ENCODE peak calls at places on chromosomes 6 and 20, in nine cellular contexts. G is NT2/D1, U is left ventricle myocardium inferior, Q is lung, K is neuronal stem cell, O is tibial nerve, D is SK-N-SH, F is AG04450, J is mesendoderm. V is an unnamed sample. For H3K27me3, the result is how much of the 10 kb centered on the place peaks cover.

GRCh38 chr20:46088409-46089075 is 1.2 kb downstream of the NCOA5 start:
- DNase-seq in J (no peak), G (no peak), O (no peak), F (no peak), K (no peak), Q (no peak), U (no peak), D (no peak), V (no peak)

GRCh38 chr6:88004707-88005106 is 42.9 kb upstream of the SPACA1 start:
- DNase-seq in U (no peak), G (no peak), O (no peak), F (no peak), K (no peak), D (no peak), J (no peak), Q (peak), V (no peak)

GRCh38 chr20:58584881-58585752 is 66.0 kb upstream of the STX16 start:
- DNase-seq in U (no peak), O (no peak), G (no peak), Q (no peak), D (no peak), F (peak), K (no peak), J (peak), V (peak)

GRCh38 chr6:117930645-117931044 is 23.6 kb downstream of the SLC35F1 start:
- DNase-seq in K (no peak), J (no peak), G (no peak), O (no peak), Q (no peak), F (no peak), U (no peak), D (no peak), V (no peak)

GRCh38 chr20:10447028-10447427 is 11.9 kb downstream of the SLX4IP start:
- DNase-seq in G (no peak), F (peak), K (no peak), D (peak), U (no peak), Q (no peak), J (no peak), O (no peak), V (no peak)

GRCh38 chr6:13012977-13013680 is 296.6 kb downstream of the PHACTR1 start:
- DNase-seq in G (peak), O (no peak), U (peak), J (peak), D (no peak), K (peak), F (no peak), Q (peak), V (no peak)

GRCh38 chr6:36514554-36515456 is 32.5 kb downstream of the STK38 start:
- DNase-seq in O (no peak), U (no peak), F (no peak), G (no peak), K (no peak), D (no peak), J (no peak), Q (no peak), V (no peak)

GRCh38 chr20:35615667-35616464 is at the start of gene SPAG4:
- DNase-seq in D (peak), O (peak), Q (peak), G (peak), F (no peak), K (peak), U (peak), J (peak), V (peak)

GRCh38 chr6:124780621-124781020 is 181.6 kb upstream of the RNF217 start:
- DNase-seq in U (no peak), J (no peak), Q (no peak), G (no peak), D (no peak), K (no peak), F (no peak), O (no peak), V (no peak)

GRCh38 chr6:33918175-33918695 is 114.4 kb upstream of the MLN start:
- DNase-seq in G (no peak), O (no peak), F (no peak), K (no peak), D (no peak), J (no peak), U (no peak), Q (no peak), V (no peak)
- H3K4me3 ChIP-seq in G (no peak), O (no peak), F (no peak), K (no peak), D (no peak), J (no peak), U (no peak), Q (no peak), V (no peak)

GRCh38 chr6:890995-891394 is 198.1 kb upstream of the EXOC2 start:
- DNase-seq in G (no peak), Q (no peak), D (no peak), O (no peak), K (no peak), U (no peak), F (no peak), J (no peak), V (no peak)
- H3K27me3 ChIP-seq in G (under half), Q (under half), D (under half), O (under half), K (under half), U (under half), F (under half), J (under half), V (under half)

DNA sequence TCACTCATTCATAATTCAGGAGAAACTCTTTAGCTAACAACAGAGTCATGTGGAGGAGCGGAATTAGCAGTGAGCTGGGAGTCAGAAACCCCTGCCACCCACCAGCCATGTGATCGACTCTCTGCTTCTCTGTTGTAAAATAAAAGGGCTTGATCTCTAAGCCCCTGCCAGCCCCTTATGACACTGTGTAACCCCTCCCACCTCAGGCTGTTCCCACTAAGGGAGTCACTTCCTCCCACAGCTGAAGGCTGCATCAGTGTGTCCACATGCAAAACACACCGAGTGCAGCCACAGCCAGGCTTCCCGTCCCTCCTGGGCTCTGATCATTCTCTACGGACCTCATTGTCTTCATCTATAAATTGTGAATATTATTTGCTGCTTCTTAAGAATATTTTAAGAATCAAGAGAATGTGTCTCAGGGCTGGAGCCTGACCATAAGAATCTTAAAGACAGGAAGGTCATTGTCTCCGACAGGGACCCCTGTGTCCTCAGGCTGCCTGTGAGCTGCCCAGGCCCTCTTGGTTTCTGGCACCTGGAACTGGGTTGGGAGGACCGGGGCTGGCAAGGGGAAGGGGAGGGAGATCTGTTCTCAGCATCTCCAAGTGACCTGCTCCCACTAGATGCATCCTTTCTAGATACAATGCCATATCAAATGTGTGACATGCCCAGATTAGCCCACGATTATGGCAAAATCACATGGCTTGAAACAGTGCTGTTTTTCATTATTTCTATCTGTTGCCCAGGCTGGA is 110.7 kb downstream of the SCML4 start:
- DNase-seq in F (no peak), U (no peak), Q (no peak), J (no peak), K (no peak), D (peak), O (no peak), G (no peak), V (no peak)
- H3K4me3 ChIP-seq in F (peak), U (peak), Q (no peak), J (no peak), K (no peak), D (no peak), O (no peak), G (no peak), V (no peak)

GRCh38 chr6:145531032-145531431 is 204.3 kb downstream of the EPM2A start:
- DNase-seq in O (no peak), G (no peak), J (no peak), F (no peak), Q (no peak), D (no peak), K (no peak), U (no peak), V (no peak)
- H3K27me3 ChIP-seq in O (under half), G (under half), J (under half), F (under half), Q (under half), D (under half), K (under half), U (under half), V (under half)

DNA sequence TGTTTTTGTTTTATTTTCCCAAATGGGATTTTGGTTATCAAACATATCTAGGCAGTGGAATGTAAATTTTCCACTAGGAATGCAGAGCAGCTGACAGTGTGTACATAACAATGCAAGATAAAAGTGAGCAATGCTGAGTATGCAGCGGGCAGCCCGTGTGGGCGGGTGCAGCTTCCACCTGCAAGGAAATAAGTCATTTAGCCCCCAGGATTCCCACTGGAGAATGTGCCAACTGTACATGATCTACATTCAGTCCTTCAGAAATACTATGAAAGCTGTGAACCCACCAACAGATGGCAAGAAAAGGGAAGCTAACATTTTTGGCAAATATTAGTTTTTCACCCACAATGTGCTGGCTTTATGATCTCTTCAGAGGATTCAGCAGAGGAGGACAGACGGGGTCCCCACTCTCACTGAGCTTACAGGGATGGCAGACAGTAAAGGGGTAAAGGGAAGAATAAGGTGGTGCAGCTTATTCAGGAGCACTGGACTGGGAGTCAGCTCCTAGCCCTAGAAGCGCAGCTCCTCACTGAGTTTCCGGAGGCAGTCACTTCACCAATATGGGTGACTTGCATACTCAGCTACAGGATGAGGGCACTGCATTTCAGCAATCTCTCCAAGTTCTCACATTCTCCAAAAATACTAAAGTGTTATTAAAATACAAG is 44.2 kb downstream of the DCDC2 start:
- DNase-seq in G (no peak), Q (no peak), J (peak), O (no peak), K (no peak), D (no peak), U (no peak), F (peak), V (no peak)
- H3K4me3 ChIP-seq in G (no peak), Q (no peak), J (no peak), O (no peak), K (no peak), D (no peak), U (no peak), F (no peak), V (no peak)

V was measured in sigmoid colon.